ENCODE peak calls at places on chromosomes 7 and 10, in seven cellular contexts. Q, H, X, B, V, G and D are unnamed samples.

GRCh38 chr10:23338886-23339285 is 5.7 kb downstream of the C10orf67 start:
- ATAC-seq in Q (no peak), H (peak), X (no peak), B (no peak), V (no peak), G (no peak), D (no peak)

GRCh38 chr7:157573244-157573643 is 236.4 kb downstream of the DNAJB6 start:
- ATAC-seq in Q (no peak), H (no peak), X (no peak), B (no peak), V (no peak), G (peak), D (no peak)

GRCh38 chr7:101744588-101744987 is 72.8 kb upstream of the CUX1 start:
- ATAC-seq in Q (peak), H (no peak), X (no peak), B (no peak), V (no peak), G (no peak), D (no peak)

GRCh38 chr10:68938884-68939283 is 17.1 kb upstream of the DDX21 start:
- ATAC-seq in Q (no peak), H (no peak), X (no peak), B (no peak), V (no peak), G (no peak), D (no peak)

GRCh38 chr10:6110136-6110535 is 21.3 kb downstream of the RBM17 start:
- ATAC-seq in Q (no peak), H (no peak), X (no peak), B (no peak), V (no peak), G (no peak), D (no peak)

GRCh38 chr7:139061416-139061815 is 25.6 kb upstream of the ZC3HAV1L start:
- ATAC-seq in Q (no peak), H (no peak), X (no peak), B (no peak), V (no peak), G (peak), D (no peak)

GRCh38 chr7:1664711-1665591 is 5.1 kb upstream of the ELFN1 start:
- ATAC-seq in Q (peak), H (no peak), X (peak), B (peak), V (peak), G (no peak), D (no peak)

GRCh38 chr7:97167176-97167575 is 49.7 kb downstream of the SDHAF3 start:
- ATAC-seq in Q (no peak), H (no peak), X (no peak), B (no peak), V (no peak), G (peak), D (no peak)

GRCh38 chr7:95045236-95045923 is 138.0 kb downstream of the PPP1R9A start:
- ATAC-seq in Q (peak), H (peak), X (no peak), B (no peak), V (peak), G (no peak), D (no peak)

GRCh38 chr10:129280103-129280502 is 186.9 kb upstream of the MGMT start:
- ATAC-seq in Q (no peak), H (no peak), X (no peak), B (peak), V (no peak), G (no peak), D (no peak)

GRCh38 chr7:151699920-151700319 is 177.0 kb downstream of the PRKAG2 start:
- ATAC-seq in Q (no peak), H (no peak), X (no peak), B (no peak), V (no peak), G (no peak), D (no peak)

GRCh38 chr10:66322777-66323176 is 603.1 kb upstream of the LRRTM3 start:
- ATAC-seq in Q (no peak), H (no peak), X (no peak), B (no peak), V (peak), G (no peak), D (no peak)

GRCh38 chr10:73759512-73760115 is 15.4 kb downstream of the SEC24C start:
- ATAC-seq in Q (no peak), H (no peak), X (no peak), B (no peak), V (peak), G (peak), D (peak)

GRCh38 chr7:105693576-105693975 is 112.3 kb upstream of the EFCAB10 start:
- ATAC-seq in Q (no peak), H (no peak), X (no peak), B (no peak), V (no peak), G (no peak), D (no peak)

GRCh38 chr10:77789861-77790260 is 136.7 kb downstream of the DLG5 start:
- ATAC-seq in Q (no peak), H (no peak), X (no peak), B (no peak), V (no peak), G (no peak), D (peak)

GRCh38 chr7:116800594-116800993 is 61.8 kb upstream of the CAPZA2 start:
- ATAC-seq in Q (peak), H (peak), X (no peak), B (no peak), V (no peak), G (no peak), D (no peak)

GRCh38 chr7:47404005-47404404 is 177.9 kb downstream of the TNS3 start:
- ATAC-seq in Q (no peak), H (no peak), X (no peak), B (no peak), V (no peak), G (peak), D (no peak)

GRCh38 chr10:78029294-78030226 is at the start of gene POLR3A:
- ATAC-seq in Q (peak), H (peak), X (peak), B (peak), V (peak), G (peak), D (peak)

GRCh38 chr10:23391817-23392216 is 47.1 kb upstream of the OTUD1 start:
- ATAC-seq in Q (no peak), H (no peak), X (no peak), B (no peak), V (no peak), G (peak), D (no peak)

GRCh38 chr7:144747961-144748360 is 87.9 kb downstream of the TPK1 start:
- ATAC-seq in Q (no peak), H (no peak), X (no peak), B (no peak), V (no peak), G (no peak), D (no peak)

GRCh38 chr10:61390841-61391240 is 62.3 kb downstream of the TMEM26 start:
- ATAC-seq in Q (no peak), H (no peak), X (no peak), B (no peak), V (no peak), G (no peak), D (peak)

GRCh38 chr10:79289801-79290200 is 57.5 kb upstream of the PPIF start:
- ATAC-seq in Q (peak), H (no peak), X (no peak), B (no peak), V (no peak), G (no peak), D (no peak)

GRCh38 chr10:71635251-71635866 is 84.2 kb downstream of the C10orf105 start:
- ATAC-seq in Q (no peak), H (no peak), X (peak), B (no peak), V (no peak), G (no peak), D (no peak)

GRCh38 chr10:60728056-60728455 is 50.2 kb upstream of the CDK1 start:
- ATAC-seq in Q (no peak), H (no peak), X (no peak), B (no peak), V (no peak), G (peak), D (no peak)

GRCh38 chr7:18770852-18771251 is 275.3 kb downstream of the HDAC9 start:
- ATAC-seq in Q (no peak), H (no peak), X (no peak), B (no peak), V (no peak), G (no peak), D (no peak)

GRCh38 chr7:7323352-7323751 is 141.0 kb downstream of the C1GALT1 start:
- ATAC-seq in Q (no peak), H (no peak), X (no peak), B (no peak), V (no peak), G (no peak), D (peak)

GRCh38 chr7:49817251-49817650 is 43.8 kb downstream of the VWC2 start:
- ATAC-seq in Q (no peak), H (no peak), X (no peak), B (no peak), V (no peak), G (no peak), D (no peak)

GRCh38 chr10:118751272-118751671 is 3.5 kb downstream of the CACUL1 start:
- ATAC-seq in Q (no peak), H (no peak), X (no peak), B (no peak), V (no peak), G (no peak), D (no peak)

GRCh38 chr7:84195295-84196006 is 862 bp upstream of the SEMA3A start:
- ATAC-seq in Q (peak), H (no peak), X (no peak), B (peak), V (peak), G (no peak), D (no peak)

GRCh38 chr10:106185991-106186390 is 978.5 kb downstream of the SORCS1 start:
- ATAC-seq in Q (no peak), H (no peak), X (no peak), B (no peak), V (no peak), G (no peak), D (no peak)

GRCh38 chr10:101941871-101942270 is 98.3 kb upstream of the KCNIP2 start:
- ATAC-seq in Q (no peak), H (no peak), X (no peak), B (no peak), V (no peak), G (no peak), D (no peak)

GRCh38 chr7:36137258-36137657 is 15.8 kb upstream of the EEPD1 start:
- ATAC-seq in Q (no peak), H (no peak), X (no peak), B (no peak), V (peak), G (no peak), D (no peak)

GRCh38 chr10:58660577-58661255 is 148.0 kb downstream of the BICC1 start:
- ATAC-seq in Q (no peak), H (peak), X (no peak), B (no peak), V (peak), G (no peak), D (no peak)

GRCh38 chr10:79239930-79240713 is 107.1 kb upstream of the PPIF start:
- ATAC-seq in Q (no peak), H (no peak), X (peak), B (no peak), V (no peak), G (no peak), D (no peak)

GRCh38 chr7:136405931-136406777 is 429.0 kb upstream of the MTPN start:
- ATAC-seq in Q (peak), H (peak), X (peak), B (peak), V (peak), G (peak), D (peak)

GRCh38 chr7:47709451-47709850 is 127.5 kb upstream of the TNS3 start:
- ATAC-seq in Q (peak), H (no peak), X (peak), B (peak), V (no peak), G (no peak), D (no peak)

GRCh38 chr7:35384761-35385700 is 131.1 kb upstream of the TBX20 start:
- ATAC-seq in Q (peak), H (no peak), X (no peak), B (peak), V (peak), G (no peak), D (no peak)

GRCh38 chr10:97640868-97641811 is 669 bp downstream of the PI4K2A start:
- ATAC-seq in Q (peak), H (peak), X (peak), B (peak), V (peak), G (no peak), D (peak)

GRCh38 chr10:11612004-11613001 is 853 bp upstream of the USP6NL start:
- ATAC-seq in Q (no peak), H (no peak), X (peak), B (no peak), V (peak), G (peak), D (peak)